ENCODE peak calls at places on chromosomes 7 and 10, in seven cellular contexts. E is heart right ventricle; R is CD8-positive, alpha-beta T cell; I is activated T-cell treated with anti-CD3 and anti-CD28 coated beads for 4 hours; O is H4; A is HFFc6; U is PC-3. J is an unnamed sample.

GRCh38 chr10:75492151-75492550 is 60.7 kb downstream of the LRMDA start:
- DNase-seq in U (no peak), O (no peak), E (no peak), A (no peak), R (no peak), I (no peak), J (peak; percentile 58)

GRCh38 chr7:11485626-11486025 is 346.4 kb downstream of the THSD7A start:
- DNase-seq in U (no peak), E (no peak), R (no peak), I (no peak), A (no peak), O (no peak), J (no peak)

GRCh38 chr10:113958631-113959382 is 84.9 kb upstream of the ADRB1 start:
- DNase-seq in E (peak; percentile 31), U (peak; percentile 79), A (peak; percentile 93), R (no peak), I (peak; percentile 11), O (peak; percentile 89), J (peak; percentile 65)

GRCh38 chr10:74575191-74575720 is 251.1 kb upstream of the KAT6B start:
- DNase-seq in A (no peak), U (no peak), R (no peak), I (no peak), O (no peak), E (no peak), J (no peak)

GRCh38 chr10:43225787-43226153 is 41.1 kb downstream of the RASGEF1A start:
- DNase-seq in U (peak; percentile 27), A (no peak), I (peak; percentile 33), O (no peak), E (no peak), R (peak; percentile 37), J (no peak)

GRCh38 chr10:80686734-80687561 is 149.2 kb downstream of the SH2D4B start:
- DNase-seq in E (no peak), O (no peak), A (no peak), R (no peak), U (no peak), I (no peak), J (no peak)

GRCh38 chr10:29555746-29556481 is 78.9 kb downstream of the SVIL start:
- DNase-seq in O (peak; percentile 13), U (peak; percentile 76), I (no peak), A (peak; percentile 55), E (no peak), R (no peak), J (peak; percentile 1)

GRCh38 chr7:17523813-17524741 is 225.6 kb downstream of the AHR start:
- DNase-seq in A (peak; percentile 76), U (peak; percentile 70), E (no peak), R (no peak), I (no peak), O (peak; percentile 99), J (peak; percentile 97)

GRCh38 chr10:94112321-94112720 is 118.6 kb downstream of the PLCE1 start:
- DNase-seq in I (no peak), O (no peak), A (no peak), U (no peak), E (no peak), R (no peak), J (no peak)